ENCODE peak calls at places on chromosomes 13 and 19, in seven cellular contexts. B, G, U, X, Q, H and T are unnamed samples.

GRCh38 chr19:13969897-13970296 is 17.6 kb downstream of the DCAF15 start:
- DNase-seq in B (no peak), X (no peak), U (no peak), H (no peak), G (no peak), Q (no peak), T (no peak)

GRCh38 chr13:74135306-74136088 is 1.3 kb upstream of the KLF12 start:
- DNase-seq in X (peak; percentile 78), B (peak; percentile 83), U (no peak), G (no peak), Q (peak; percentile 59), H (no peak), T (peak; percentile 68)

GRCh38 chr13:30738946-30739528 is 3.7 kb downstream of the ALOX5AP start:
- DNase-seq in G (no peak), Q (no peak), B (no peak), H (no peak), X (no peak), U (no peak), T (no peak)

GRCh38 chr13:81133066-81133465 is 792.1 kb upstream of the SPRY2 start:
- DNase-seq in B (no peak), Q (no peak), G (no peak), U (no peak), X (no peak), H (no peak), T (no peak)

GRCh38 chr19:35355851-35356460 is 2.3 kb upstream of the FFAR3 start:
- DNase-seq in Q (no peak), X (no peak), G (no peak), U (no peak), B (peak; percentile 58), H (no peak), T (no peak)

GRCh38 chr13:35927554-35927953 is 203.6 kb downstream of the DCLK1 start:
- DNase-seq in X (no peak), Q (no peak), H (no peak), B (no peak), U (no peak), G (no peak), T (no peak)

GRCh38 chr19:14686411-14686810 is 3.4 kb upstream of the ZNF333 start:
- DNase-seq in U (no peak), H (no peak), B (no peak), X (peak; percentile 17), Q (no peak), G (peak; percentile 29), T (no peak)

GRCh38 chr19:40717880-40718773 is 1.2 kb downstream of the ITPKC start:
- DNase-seq in B (no peak), H (no peak), Q (peak; percentile 38), X (peak; percentile 45), G (no peak), U (no peak), T (no peak)

GRCh38 chr19:18612772-18613588 is at the start of gene TMEM59L:
- DNase-seq in B (no peak), H (no peak), Q (peak; percentile 64), U (no peak), G (no peak), X (no peak), T (no peak)

GRCh38 chr19:2283835-2284507 is 2.0 kb upstream of the PEAK3 start:
- DNase-seq in H (no peak), X (no peak), G (no peak), Q (no peak), B (no peak), U (no peak), T (no peak)

GRCh38 chr19:47226426-47227346 is 4.3 kb downstream of the BBC3 start:
- DNase-seq in Q (peak; percentile 56), U (no peak), X (peak; percentile 90), B (peak; percentile 91), G (peak; percentile 76), H (no peak), T (peak; percentile 80)

GRCh38 chr19:16111909-16112752 is 442 bp downstream of the RAB8A start:
- DNase-seq in G (no peak), Q (no peak), U (no peak), X (peak; percentile 21), H (no peak), B (no peak), T (no peak)

GRCh38 chr13:75473472-75473871 is 8.5 kb downstream of the TBC1D4 start:
- DNase-seq in Q (no peak), H (no peak), G (no peak), U (no peak), B (no peak), X (no peak), T (no peak)

GRCh38 chr13:80070024-80070703 is 270.8 kb downstream of the SPRY2 start:
- DNase-seq in H (no peak), X (peak; percentile 32), G (no peak), U (peak; percentile 7), Q (no peak), B (no peak), T (no peak)

GRCh38 chr13:43879323-43880181 is at the start of the genes CCDC122 and LACC1:
- DNase-seq in X (peak; percentile 88), B (peak; percentile 91), H (no peak), U (no peak), G (no peak), Q (no peak), T (peak; percentile 87)

GRCh38 chr13:95226476-95226875 is 74.8 kb downstream of the ABCC4 start:
- DNase-seq in B (no peak), H (no peak), U (no peak), G (no peak), X (no peak), Q (peak; percentile 34), T (no peak)

GRCh38 chr13:22569830-22570229 is 610.9 kb upstream of the SGCG start:
- DNase-seq in G (no peak), X (no peak), B (no peak), H (no peak), Q (no peak), U (no peak), T (no peak)

GRCh38 chr19:46599716-46600392 is 1.3 kb upstream of the CALM3 start:
- DNase-seq in Q (no peak), H (no peak), B (no peak), X (no peak), U (no peak), G (no peak), T (no peak)

GRCh38 chr13:95926231-95926630 is 127.0 kb downstream of the UGGT2 start:
- DNase-seq in X (no peak), U (no peak), G (no peak), B (no peak), Q (no peak), H (no peak), T (no peak)

GRCh38 chr19:14122924-14123323 is 5.4 kb upstream of the PRKACA start:
- DNase-seq in U (no peak), B (no peak), G (no peak), Q (no peak), X (no peak), H (no peak), T (no peak)

GRCh38 chr19:54009440-54009839 is 18.0 kb downstream of the CACNG6 start:
- DNase-seq in U (no peak), Q (no peak), B (no peak), G (no peak), H (no peak), X (no peak), T (no peak)

GRCh38 chr13:109383683-109384082 is 402.7 kb downstream of the IRS2 start:
- DNase-seq in H (no peak), B (no peak), Q (no peak), X (no peak), G (no peak), U (no peak), T (no peak)

GRCh38 chr19:51181913-51182419 is 39.9 kb downstream of the SIGLEC7 start:
- DNase-seq in U (peak; percentile 54), G (no peak), B (no peak), Q (no peak), X (no peak), H (no peak), T (no peak)

GRCh38 chr13:94993608-94994007 is 281.3 kb upstream of the SOX21 start:
- DNase-seq in H (no peak), B (no peak), X (no peak), G (no peak), Q (no peak), U (no peak), T (no peak)

GRCh38 chr19:13152854-13153626 is 2.8 kb downstream of the IER2 start:
- DNase-seq in H (no peak), G (peak; percentile 93), Q (peak; percentile 75), X (peak; percentile 97), U (no peak), B (peak; percentile 99), T (peak; percentile 97)

GRCh38 chr19:11540642-11541041 is 2.0 kb downstream of the CNN1 start:
- DNase-seq in B (no peak), U (no peak), G (no peak), Q (no peak), X (no peak), H (no peak), T (no peak)

GRCh38 chr19:11539495-11540365 is 1.1 kb downstream of the CNN1 start:
- DNase-seq in H (no peak), B (no peak), U (no peak), G (no peak), Q (peak; percentile 89), X (peak; percentile 29), T (no peak)

GRCh38 chr19:11541238-11541637 is 2.6 kb downstream of the CNN1 start:
- DNase-seq in G (no peak), X (no peak), U (no peak), H (no peak), B (no peak), Q (no peak), T (no peak)

GRCh38 chr19:11535792-11536595 is 2.7 kb upstream of the CNN1 start:
- DNase-seq in U (peak; percentile 71), X (peak; percentile 93), G (peak; percentile 81), H (no peak), B (peak; percentile 94), Q (peak; percentile 97), T (peak; percentile 91)

GRCh38 chr19:11538232-11539036 is at the start of gene CNN1:
- DNase-seq in G (no peak), B (no peak), X (peak; percentile 75), Q (peak; percentile 79), H (no peak), U (peak; percentile 76), T (peak; percentile 29)
- H3K4me1 ChIP-seq in G (peaks cover 23% of the 10 kb centered on the region), B (peaks cover 14% of the 10 kb centered on the region), X (peaks cover 4% of the 10 kb centered on the region), Q (peaks cover 49% of the 10 kb centered on the region), H (peaks cover 39% of the 10 kb centered on the region), U (peaks cover 15% of the 10 kb centered on the region), T (peaks cover 7% of the 10 kb centered on the region)

DNA sequence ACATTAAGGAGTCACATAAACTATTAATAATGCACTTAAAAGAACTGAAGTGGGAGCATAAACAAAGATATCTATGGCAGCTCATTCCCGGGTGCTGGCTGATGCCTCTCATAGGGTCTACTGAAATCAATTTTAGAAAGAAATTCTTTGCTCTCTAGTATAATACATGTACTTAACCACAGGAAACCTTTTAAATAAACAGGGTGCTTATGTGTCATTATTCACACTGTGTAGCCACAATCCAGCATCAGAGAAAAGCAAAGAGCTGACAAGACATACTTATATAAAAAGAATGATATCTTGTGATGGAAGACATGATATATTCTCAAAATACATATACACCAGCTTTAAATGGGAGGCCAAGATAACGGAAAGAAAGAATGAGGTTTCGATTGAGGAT is 1207.7 kb downstream of the EFNB2 start:
- DNase-seq in Q (no peak), X (no peak), H (no peak), U (no peak), B (no peak), G (no peak), T (no peak)
- TF ChIP-seq POLR2AphosphoS5 in Q (no peak), X (no peak), H (no peak), U (no peak), B (no peak), G (no peak), T (no peak)

GRCh38 chr13:52845766-52846566 is 2.5 kb downstream of the PCDH8 start:
- DNase-seq in H (no peak), B (no peak), Q (no peak), G (no peak), U (no peak), X (peak; percentile 55), T (no peak)
- TF ChIP-seq CTCF in H (no peak), B (no peak), Q (no peak), G (no peak), U (peak; percentile 57), X (peak; percentile 32), T (no peak)

GRCh38 chr19:1066251-1066747 is 668 bp upstream of the ARHGAP45 start:
- DNase-seq in U (no peak), Q (no peak), B (no peak), X (no peak), G (no peak), H (no peak), T (no peak)
- H3K4me1 ChIP-seq in U (peaks cover 13% of the 10 kb centered on the region), Q (peaks cover 88% of the 10 kb centered on the region), B (peaks cover 57% of the 10 kb centered on the region), X (peaks cover 62% of the 10 kb centered on the region), G (peaks cover 71% of the 10 kb centered on the region), H (peaks cover 55% of the 10 kb centered on the region), T (peaks cover 73% of the 10 kb centered on the region)